ENCODE peak calls at places on chromosomes 5 and 9, in four cellular contexts. B, M, K and T are unnamed samples.

GRCh38 chr5:127723571-127723970 is 20.4 kb downstream of the CCDC192 start:
- DNase-seq in B (no peak), M (no peak), K (no peak), T (peak)

GRCh38 chr9:110638381-110638954 is 30.1 kb upstream of the MUSK start:
- DNase-seq in B (no peak), M (no peak), K (no peak), T (no peak)

GRCh38 chr9:88429595-88430430 is 41.6 kb downstream of the SPIN1 start:
- DNase-seq in B (no peak), M (no peak), K (no peak), T (no peak)

GRCh38 chr9:13383216-13383615 is 103.7 kb upstream of the MPDZ start:
- DNase-seq in B (no peak), M (no peak), K (no peak), T (no peak)

GRCh38 chr5:8458038-8458383 is 589.1 kb downstream of the MTRR start:
- DNase-seq in B (no peak), M (no peak), K (no peak), T (peak)

GRCh38 chr9:135480071-135480941 is 724 bp downstream of the PPP1R26 start:
- DNase-seq in B (peak), M (no peak), K (no peak), T (no peak)

GRCh38 chr5:73985145-73985544 is 359.1 kb downstream of the ARHGEF28 start:
- DNase-seq in B (no peak), M (no peak), K (no peak), T (no peak)

GRCh38 chr5:10077721-10078551 is 171.8 kb downstream of the ATPSCKMT start:
- DNase-seq in B (no peak), M (no peak), K (no peak), T (peak)

GRCh38 chr5:120466337-120467006 is 2.4 kb downstream of the PRR16 start:
- DNase-seq in B (no peak), M (no peak), K (no peak), T (no peak)

GRCh38 chr9:121950441-121950840 is 142.7 kb downstream of the TTLL11 start:
- DNase-seq in B (no peak), M (no peak), K (no peak), T (no peak)

GRCh38 chr5:23071682-23072081 is 218.5 kb upstream of the CDH12 start:
- DNase-seq in B (no peak), M (no peak), K (no peak), T (no peak)

GRCh38 chr5:177447611-177448243 is 1.1 kb downstream of the PRR7 start:
- DNase-seq in B (no peak), M (no peak), K (peak), T (peak)

GRCh38 chr5:79236364-79236969 is 536 bp downstream of the JMY start:
- DNase-seq in B (peak), M (peak), K (no peak), T (no peak)

GRCh38 chr9:87305123-87305522 is 192.5 kb upstream of the DAPK1 start:
- DNase-seq in B (no peak), M (no peak), K (no peak), T (no peak)

GRCh38 chr5:52798952-52799351 is 11.2 kb downstream of the ITGA1 start:
- DNase-seq in B (no peak), M (no peak), K (no peak), T (no peak)

GRCh38 chr9:128118971-128119665 is 8.4 kb downstream of the PTGES2 start:
- DNase-seq in B (no peak), M (no peak), K (no peak), T (no peak)

GRCh38 chr5:17229308-17229707 is 11.9 kb downstream of the BASP1 start:
- DNase-seq in B (no peak), M (no peak), K (no peak), T (no peak)

GRCh38 chr5:74116266-74116665 is 490.3 kb downstream of the ARHGEF28 start:
- DNase-seq in B (no peak), M (no peak), K (no peak), T (no peak)

GRCh38 chr5:107474361-107474723 is 196.4 kb downstream of the EFNA5 start:
- DNase-seq in B (no peak), M (no peak), K (no peak), T (no peak)

GRCh38 chr5:68215888-68216736 is 556 bp downstream of the PIK3R1 start:
- DNase-seq in B (peak), M (peak), K (peak), T (no peak)

GRCh38 chr5:100904259-100904822 is 1.3 kb upstream of the ST8SIA4 start:
- DNase-seq in B (no peak), M (peak), K (peak), T (no peak)

GRCh38 chr5:95668728-95669127 is 14.1 kb downstream of the SPATA9 start:
- DNase-seq in B (no peak), M (no peak), K (no peak), T (no peak)

GRCh38 chr5:65163698-65164097 is 318.0 kb downstream of the ADAMTS6 start:
- DNase-seq in B (no peak), M (no peak), K (no peak), T (no peak)

GRCh38 chr9:128632066-128632465 is 24.6 kb downstream of the DYNC2I2 start:
- DNase-seq in B (no peak), M (no peak), K (no peak), T (no peak)

GRCh38 chr9:92500725-92501124 is 18.4 kb upstream of the ASPN start:
- DNase-seq in B (no peak), M (no peak), K (no peak), T (no peak)

GRCh38 chr5:180873628-180874520 is 12.8 kb upstream of the ZFP62 start:
- DNase-seq in B (no peak), M (no peak), K (no peak), T (no peak)

GRCh38 chr9:36818965-36819870 is 214.8 kb downstream of the PAX5 start:
- DNase-seq in B (no peak), M (no peak), K (no peak), T (no peak)